ENCODE peak calls at places on chromosome 1, in seven cellular contexts. U is K562, S is HCT116, Y is HepG2, L is H1, F is SK-N-SH, N is GM12878. R is an unnamed sample.

GRCh38 chr1:203239906-203240305 is 10.4 kb upstream of the CHIT1 start:
- DNase-seq in S (no peak), Y (no peak), F (no peak), N (no peak), L (no peak), U (no peak), R (no peak)

GRCh38 chr1:27602510-27603319 is 1.2 kb downstream of the AHDC1 start:
- DNase-seq in F (peak; percentile 91), L (no peak), N (no peak), Y (no peak), S (no peak), U (peak; percentile 81), R (peak; percentile 54)

GRCh38 chr1:99950486-99950885 is 19.3 kb upstream of the SLC35A3 start:
- DNase-seq in Y (no peak), L (no peak), S (no peak), F (no peak), N (no peak), U (no peak), R (no peak)

GRCh38 chr1:204616683-204617082 is 68.9 kb downstream of the LRRN2 start:
- DNase-seq in N (no peak), Y (no peak), S (no peak), L (no peak), F (no peak), U (no peak), R (no peak)

GRCh38 chr1:54985556-54985955 is 5.1 kb downstream of the TMEM61 start:
- DNase-seq in Y (no peak), N (no peak), L (no peak), U (no peak), S (no peak), F (no peak), R (no peak)

GRCh38 chr1:185560760-185561159 is 173.4 kb upstream of the HMCN1 start:
- DNase-seq in Y (no peak), L (no peak), S (no peak), F (no peak), U (no peak), N (no peak), R (no peak)

GRCh38 chr1:114316204-114316603 is 162.5 kb upstream of the SYT6 start:
- DNase-seq in N (no peak), S (no peak), U (no peak), F (no peak), Y (no peak), L (no peak), R (no peak)

GRCh38 chr1:150579955-150580642 is 689 bp upstream of the MCL1 start:
- DNase-seq in S (no peak), N (no peak), U (no peak), L (no peak), Y (no peak), F (no peak), R (no peak)

GRCh38 chr1:168786476-168787330 is 57.7 kb upstream of the DPT start:
- DNase-seq in Y (no peak), L (no peak), N (no peak), F (no peak), U (no peak), S (no peak), R (no peak)

GRCh38 chr1:53896673-53897229 is 2.8 kb downstream of the DIO1 start:
- DNase-seq in U (no peak), Y (peak; percentile 20), N (no peak), F (no peak), S (no peak), L (no peak), R (no peak)

GRCh38 chr1:185158806-185159205 is 1.8 kb downstream of the SWT1 start:
- DNase-seq in N (no peak), U (no peak), L (no peak), F (no peak), Y (no peak), S (no peak), R (peak; percentile 3)

GRCh38 chr1:168000656-168001055 is 63.8 kb upstream of the MPC2 start:
- DNase-seq in N (no peak), S (no peak), Y (no peak), L (no peak), F (no peak), U (no peak), R (no peak)

GRCh38 chr1:42221952-42222606 is 57.5 kb upstream of the GUCA2A start:
- DNase-seq in S (no peak), U (peak; percentile 38), N (no peak), Y (peak; percentile 6), L (no peak), F (no peak), R (no peak)

GRCh38 chr1:87329051-87329755 is 523 bp downstream of the LMO4 start:
- DNase-seq in Y (peak; percentile 54), L (no peak), S (no peak), N (no peak), U (peak; percentile 44), F (peak; percentile 74), R (no peak)

GRCh38 chr1:162248854-162249535 is 127.7 kb downstream of the SPATA46 start:
- DNase-seq in S (no peak), F (no peak), U (no peak), L (peak; percentile 27), N (no peak), Y (no peak), R (no peak)

GRCh38 chr1:29050141-29050540 is 73.6 kb downstream of the TMEM200B start:
- DNase-seq in U (no peak), Y (no peak), L (no peak), N (no peak), S (no peak), F (no peak), R (no peak)

GRCh38 chr1:151711940-151712339 is 4.7 kb downstream of the CELF3 start:
- DNase-seq in F (no peak), L (no peak), U (no peak), N (no peak), S (no peak), Y (no peak), R (no peak)

GRCh38 chr1:73026114-73026513 is 743.8 kb upstream of the NEGR1 start:
- DNase-seq in N (no peak), L (no peak), U (no peak), S (no peak), Y (no peak), F (no peak), R (no peak)
- TF ChIP-seq JUND in N (no peak), L (no peak), U (no peak), S (no peak), Y (no peak), F (no peak), R (no peak)

DNA sequence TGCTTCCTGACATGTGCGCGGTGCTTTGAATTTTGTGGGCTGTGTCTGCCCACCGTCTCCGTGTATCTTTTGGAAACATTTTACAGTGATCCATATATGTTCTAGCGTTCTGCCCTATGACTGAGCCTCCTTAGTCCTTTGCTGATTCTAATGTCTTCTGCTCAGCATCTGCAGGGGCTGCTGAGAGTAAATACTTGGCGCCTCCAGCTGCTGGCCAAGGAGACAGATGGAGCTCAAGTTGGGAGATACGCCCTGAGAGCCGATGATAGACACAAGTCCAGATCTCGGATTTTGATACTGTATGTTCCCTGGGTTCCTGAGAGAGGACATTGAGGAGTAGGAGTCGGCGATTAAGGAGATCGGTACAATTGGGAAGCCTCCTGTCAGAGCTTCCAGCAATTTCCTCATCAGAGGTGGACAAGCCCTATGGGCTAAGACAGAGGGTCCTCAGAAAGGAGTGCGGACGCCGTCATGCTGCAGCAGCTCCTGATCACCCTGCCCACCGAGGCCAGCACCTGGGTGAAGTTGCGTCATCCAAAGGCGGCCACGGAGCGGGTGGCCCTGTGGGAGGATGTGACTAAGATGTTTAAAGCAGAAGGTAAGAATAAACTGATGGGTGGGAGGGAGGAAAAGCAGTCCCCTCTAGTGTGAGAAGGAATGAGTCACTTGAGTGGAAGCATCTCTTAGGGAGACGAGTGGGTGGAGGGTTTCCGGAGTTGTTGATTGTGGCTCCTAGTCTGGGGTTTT is 388 bp downstream of the ZFP69B start:
- DNase-seq in N (peak; percentile 68), U (peak; percentile 71), S (no peak), L (no peak), Y (peak; percentile 5), F (peak; percentile 43), R (no peak)
- TF ChIP-seq JUND in N (peak; percentile 27), U (peak; percentile 68), S (no peak), L (peak; percentile 75), Y (no peak), F (peak; percentile 29), R (no peak)

DNA sequence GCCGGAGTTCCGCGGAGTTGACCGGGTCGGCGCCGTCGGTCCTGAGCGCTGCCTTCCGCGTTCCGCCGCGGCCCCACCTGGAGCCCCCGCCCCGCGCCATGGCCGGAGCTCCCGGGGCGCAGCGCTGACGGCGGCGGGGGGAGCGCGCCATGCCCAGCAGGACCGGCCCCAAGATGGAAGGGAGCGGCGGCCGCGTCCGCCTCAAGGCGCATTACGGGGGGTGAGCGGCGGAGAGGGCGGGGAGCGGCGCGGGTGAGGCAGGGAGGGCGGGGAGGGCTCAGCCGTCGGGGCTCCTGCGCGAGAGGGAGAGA is 226 bp downstream of the PRKCZ start:
- DNase-seq in S (no peak), U (no peak), L (no peak), F (peak; percentile 83), Y (no peak), N (no peak), R (no peak)
- TF ChIP-seq JUND in S (no peak), U (no peak), L (no peak), F (no peak), Y (no peak), N (no peak), R (no peak)

DNA sequence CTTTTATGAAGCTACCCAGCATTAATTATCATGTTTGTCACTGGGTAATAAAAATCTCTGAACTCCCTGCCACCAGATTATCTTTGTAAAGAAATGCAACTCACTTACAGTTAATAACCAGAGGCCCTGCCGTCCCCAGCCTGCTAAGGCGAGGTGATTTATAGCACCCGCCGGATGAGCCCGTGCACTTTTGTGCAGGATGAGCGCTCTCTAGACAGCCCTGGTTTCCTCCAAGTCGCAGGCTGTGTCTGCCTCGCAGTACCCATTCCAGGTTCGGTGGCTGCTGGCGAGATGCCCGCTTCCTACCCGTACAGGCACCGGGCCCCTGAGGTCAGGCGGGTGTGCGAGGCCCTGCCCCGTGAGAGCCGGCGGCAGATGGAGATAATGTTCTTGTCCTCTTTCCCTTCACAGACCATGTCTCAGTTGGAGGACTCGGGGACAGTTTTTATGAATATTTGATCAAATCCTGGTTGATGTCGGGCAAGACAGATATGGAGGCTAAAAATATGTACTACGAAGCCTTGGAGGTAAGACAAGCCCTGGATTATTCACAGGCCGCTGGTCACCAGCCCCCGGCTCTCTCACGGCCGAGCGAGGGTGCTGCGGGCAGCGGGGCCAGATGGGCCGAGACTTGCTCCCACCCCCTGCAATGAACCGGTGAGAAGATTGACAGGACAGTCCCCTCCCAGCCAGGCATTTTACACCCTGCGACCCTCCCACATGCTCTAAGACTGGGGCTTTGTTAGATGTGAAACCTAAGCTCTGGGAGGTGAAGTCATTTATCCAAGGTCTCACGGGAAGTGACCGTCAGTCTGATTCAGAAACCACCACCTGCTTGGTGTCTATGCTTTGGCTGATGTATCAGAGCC is 28.5 kb upstream of the SELENON start:
- DNase-seq in Y (peak; percentile 74), L (no peak), U (no peak), S (no peak), F (peak; percentile 87), N (no peak), R (no peak)
- TF ChIP-seq JUND in Y (no peak), L (no peak), U (no peak), S (no peak), F (no peak), N (no peak), R (no peak)